ENCODE peak calls at places on chromosomes 13 and 19, in ten cellular contexts. O, U, S, J, K, G, R, N, W and C are unnamed samples.

GRCh38 chr13:68304287-68304893 is 1074.3 kb upstream of the PCDH9 start:
- DNase-seq in W (no peak), K (peak), O (no peak), N (peak), J (no peak), U (peak), G (peak), R (peak), S (no peak), C (peak)

GRCh38 chr13:101217086-101217485 is 199.2 kb downstream of the NALCN start:
- DNase-seq in U (no peak), G (no peak), R (no peak), S (no peak), W (no peak), N (no peak), K (no peak), J (no peak), O (no peak), C (no peak)

GRCh38 chr13:43830481-43830873 is 43.7 kb upstream of the ENOX1 start:
- DNase-seq in W (peak), K (no peak), O (no peak), G (peak), S (no peak), J (no peak), R (no peak), N (no peak), U (no peak), C (no peak)

GRCh38 chr19:1355974-1356865 is 27.5 kb upstream of the NDUFS7 start:
- DNase-seq in S (no peak), R (no peak), U (no peak), W (peak), J (no peak), G (peak), K (no peak), N (no peak), O (no peak), C (no peak)

GRCh38 chr19:2986951-2987491 is 9.7 kb downstream of the TLE6 start:
- DNase-seq in K (no peak), U (no peak), N (no peak), O (no peak), R (peak), W (no peak), G (no peak), J (peak), S (peak), C (no peak)

GRCh38 chr19:51179297-51179696 is 37.2 kb downstream of the SIGLEC7 start:
- DNase-seq in G (no peak), W (no peak), U (no peak), R (no peak), N (no peak), S (peak), J (no peak), K (no peak), O (no peak), C (no peak)

GRCh38 chr13:109691689-109692088 is 94.7 kb downstream of the IRS2 start:
- DNase-seq in O (no peak), U (no peak), W (no peak), K (no peak), J (no peak), R (no peak), G (no peak), N (no peak), S (no peak), C (no peak)

GRCh38 chr19:33301011-33301899 is 1.1 kb downstream of the CEBPA start:
- DNase-seq in N (no peak), W (no peak), S (no peak), J (peak), G (no peak), U (peak), O (peak), R (peak), K (no peak), C (no peak)

GRCh38 chr19:3243851-3244700 is 19.6 kb downstream of the CELF5 start:
- DNase-seq in G (peak), K (no peak), J (peak), S (peak), R (peak), N (peak), U (peak), O (peak), W (peak), C (peak)

GRCh38 chr13:73367886-73368285 is 309.1 kb downstream of the KLF5 start:
- DNase-seq in O (no peak), W (no peak), K (no peak), R (no peak), N (no peak), U (no peak), G (no peak), S (no peak), J (no peak), C (no peak)

GRCh38 chr13:98199480-98199879 is 22.4 kb upstream of the RNF113B start:
- DNase-seq in N (no peak), K (no peak), J (no peak), U (no peak), S (no peak), R (no peak), W (no peak), O (no peak), G (no peak), C (no peak)

GRCh38 chr19:10384580-10384979 is 4.2 kb upstream of the TYK2 start:
- DNase-seq in G (no peak), U (no peak), K (no peak), S (no peak), R (no peak), O (no peak), J (no peak), W (no peak), N (no peak), C (no peak)

GRCh38 chr19:53290758-53291549 is 23.4 kb upstream of the VN1R4 start:
- DNase-seq in O (no peak), R (no peak), K (no peak), S (no peak), J (no peak), G (no peak), U (no peak), W (no peak), N (no peak), C (no peak)

GRCh38 chr13:44084146-44084545 is 204.4 kb downstream of the LACC1 start:
- DNase-seq in G (no peak), U (no peak), R (no peak), O (no peak), W (no peak), J (no peak), K (no peak), N (no peak), S (no peak), C (no peak)

GRCh38 chr19:19491321-19492025 is 23.9 kb downstream of the TSSK6 start:
- DNase-seq in J (no peak), N (no peak), W (no peak), S (no peak), R (no peak), U (no peak), O (no peak), K (no peak), G (no peak), C (no peak)

GRCh38 chr19:55940306-55940705 is 7.3 kb upstream of the NLRP8 start:
- DNase-seq in U (no peak), O (no peak), N (no peak), R (no peak), G (no peak), S (no peak), W (no peak), J (no peak), K (no peak), C (no peak)

GRCh38 chr13:37657134-37657533 is 58.6 kb upstream of the POSTN start:
- DNase-seq in S (no peak), R (no peak), W (peak), K (no peak), G (peak), U (no peak), N (no peak), O (no peak), J (no peak), C (no peak)

GRCh38 chr19:32809754-32810153 is 59.8 kb downstream of the SLC7A9 start:
- DNase-seq in J (no peak), O (no peak), N (peak), W (peak), R (no peak), K (no peak), S (no peak), G (no peak), U (peak), C (no peak)

GRCh38 chr13:111198979-111199378 is 83.9 kb downstream of the ARHGEF7 start:
- DNase-seq in R (no peak), N (no peak), U (no peak), S (no peak), W (no peak), O (no peak), K (no peak), G (no peak), J (no peak), C (no peak)

GRCh38 chr13:77521595-77522367 is 13.7 kb upstream of the SCEL start:
- DNase-seq in W (peak), S (peak), R (no peak), G (peak), N (no peak), O (no peak), K (no peak), J (no peak), U (no peak), C (no peak)

GRCh38 chr13:79228972-79229371 is 177.1 kb downstream of the RBM26 start:
- DNase-seq in U (no peak), J (no peak), N (no peak), S (no peak), R (no peak), K (no peak), O (no peak), G (no peak), W (no peak), C (no peak)

GRCh38 chr13:110301606-110302131 is 5.3 kb downstream of the COL4A1 start:
- DNase-seq in O (no peak), W (no peak), R (no peak), J (no peak), N (no peak), U (no peak), K (no peak), G (peak), S (no peak), C (no peak)

GRCh38 chr13:44304433-44304725 is 69.2 kb upstream of the SERP2 start:
- DNase-seq in J (no peak), G (no peak), W (no peak), U (no peak), N (no peak), S (no peak), R (no peak), K (no peak), O (no peak), C (no peak)

GRCh38 chr19:19039901-19040300 is 6.5 kb downstream of the ARMC6 start:
- DNase-seq in G (no peak), K (no peak), N (no peak), O (no peak), J (no peak), W (no peak), S (no peak), U (no peak), R (no peak), C (peak)

GRCh38 chr13:52405369-52405766 is 604 bp downstream of the THSD1 start:
- DNase-seq in K (no peak), W (peak), N (no peak), R (no peak), U (no peak), S (no peak), J (no peak), G (no peak), O (no peak), C (no peak)

GRCh38 chr19:32129141-32129540 is 216.3 kb upstream of the ZNF507 start:
- DNase-seq in R (no peak), G (no peak), K (no peak), U (no peak), O (no peak), J (no peak), N (no peak), S (no peak), W (no peak), C (no peak)

GRCh38 chr13:65593298-65593874 is 1636.8 kb downstream of the PCDH9 start:
- DNase-seq in O (no peak), K (no peak), J (no peak), R (no peak), U (no peak), W (no peak), S (no peak), G (no peak), N (no peak), C (no peak)

GRCh38 chr13:45623516-45624090 is 8.1 kb upstream of the ERICH6B start:
- DNase-seq in O (no peak), S (no peak), G (peak), N (no peak), R (peak), J (no peak), K (no peak), W (peak), U (peak), C (peak)

GRCh38 chr19:4732680-4733114 is 9.1 kb upstream of the DPP9 start:
- DNase-seq in O (no peak), W (peak), G (peak), S (peak), U (peak), N (peak), K (peak), J (peak), R (peak), C (peak)

GRCh38 chr19:3082331-3082730 is 11.8 kb upstream of the GNA11 start:
- DNase-seq in G (no peak), W (no peak), R (no peak), U (no peak), J (no peak), K (no peak), N (no peak), O (no peak), S (no peak), C (no peak)

GRCh38 chr13:78054152-78054551 is 135.5 kb upstream of the EDNRB start:
- DNase-seq in O (no peak), W (peak), J (no peak), G (no peak), S (no peak), U (no peak), R (no peak), K (no peak), N (no peak), C (no peak)

GRCh38 chr19:55441319-55441691 is 1.8 kb downstream of the SHISA7 start:
- DNase-seq in R (no peak), U (no peak), S (peak), K (no peak), J (no peak), N (no peak), G (no peak), O (no peak), W (no peak), C (no peak)

GRCh38 chr19:38216785-38217746 is 7.0 kb downstream of the DPF1 start:
- DNase-seq in W (no peak), S (no peak), R (no peak), K (no peak), O (no peak), J (peak), U (no peak), G (no peak), N (no peak), C (no peak)

GRCh38 chr19:31272707-31273106 is 76.5 kb downstream of the TSHZ3 start:
- DNase-seq in N (no peak), G (no peak), J (no peak), O (no peak), U (no peak), W (no peak), R (no peak), K (no peak), S (no peak), C (no peak)

GRCh38 chr13:53343345-53343744 is 314.7 kb downstream of the OLFM4 start:
- DNase-seq in R (no peak), K (no peak), S (peak), N (no peak), O (no peak), W (no peak), U (no peak), J (no peak), G (no peak), C (no peak)

GRCh38 chr13:79384022-79384610 is 21.9 kb downstream of the RBM26 start:
- DNase-seq in G (no peak), K (no peak), S (no peak), O (no peak), N (no peak), R (no peak), U (no peak), J (no peak), W (no peak), C (no peak)

GRCh38 chr13:106047859-106048258 is 487.6 kb downstream of the EFNB2 start:
- DNase-seq in R (no peak), G (no peak), O (no peak), S (no peak), W (no peak), J (no peak), N (no peak), K (no peak), U (no peak), C (no peak)

GRCh38 chr19:23851966-23852365 is 62.7 kb upstream of the ZNF726 start:
- DNase-seq in R (no peak), G (no peak), J (no peak), N (no peak), W (no peak), U (no peak), K (no peak), O (no peak), S (no peak), C (no peak)

DNA sequence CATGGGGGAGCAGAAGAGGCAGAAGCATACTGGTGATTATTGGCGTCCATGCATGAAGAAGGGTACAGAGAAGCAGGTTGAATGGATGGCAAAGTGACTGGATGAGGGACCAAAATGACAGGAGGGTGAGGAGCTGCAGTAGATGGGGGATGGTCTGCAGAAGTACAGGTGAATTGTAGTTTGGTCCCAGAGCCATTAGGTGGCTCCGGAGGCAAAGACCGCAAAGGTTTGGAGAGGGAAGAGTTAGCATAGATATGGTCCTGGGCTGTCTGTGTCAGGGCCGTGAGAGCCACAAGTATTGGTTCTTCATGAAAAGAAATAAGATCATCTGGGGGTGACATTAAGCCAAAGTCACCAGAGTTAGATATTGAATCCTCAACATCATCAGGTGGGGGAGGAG is 59.0 kb upstream of the ZNF726 start:
- DNase-seq in K (no peak), U (no peak), W (no peak), S (no peak), O (no peak), N (no peak), J (no peak), R (no peak), G (no peak), C (peak)
- TF ChIP-seq CTCF in K (no peak), U (no peak), W (no peak), S (peak), O (no peak), N (no peak), J (no peak), R (no peak), G (no peak), C (peak)

DNA sequence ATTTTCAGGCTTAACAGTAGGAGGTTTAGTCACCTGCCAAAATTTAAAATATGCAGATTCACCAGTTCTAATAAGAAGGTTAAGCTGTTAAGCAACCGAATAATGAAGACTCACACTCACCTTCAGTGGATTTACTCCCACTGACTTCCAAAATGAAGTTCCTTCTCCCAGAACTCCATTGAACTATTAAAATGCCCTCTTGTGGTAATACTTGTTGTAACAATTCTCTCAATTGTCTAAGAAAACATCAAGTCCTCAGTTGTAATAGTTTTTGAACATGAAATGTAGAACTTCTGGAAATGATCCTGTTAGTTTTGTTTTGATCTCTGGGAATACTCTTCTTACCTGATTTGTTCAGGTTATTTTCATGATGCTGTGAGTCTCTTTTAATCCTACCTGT is 522.0 kb upstream of the ATXN8OS start:
- DNase-seq in U (no peak), R (no peak), G (no peak), O (no peak), W (no peak), J (no peak), S (no peak), K (no peak), N (no peak), C (no peak)
- TF ChIP-seq CTCF in U (no peak), R (no peak), G (no peak), O (no peak), W (no peak), J (no peak), S (peak), K (no peak), N (no peak), C (peak)

DNA sequence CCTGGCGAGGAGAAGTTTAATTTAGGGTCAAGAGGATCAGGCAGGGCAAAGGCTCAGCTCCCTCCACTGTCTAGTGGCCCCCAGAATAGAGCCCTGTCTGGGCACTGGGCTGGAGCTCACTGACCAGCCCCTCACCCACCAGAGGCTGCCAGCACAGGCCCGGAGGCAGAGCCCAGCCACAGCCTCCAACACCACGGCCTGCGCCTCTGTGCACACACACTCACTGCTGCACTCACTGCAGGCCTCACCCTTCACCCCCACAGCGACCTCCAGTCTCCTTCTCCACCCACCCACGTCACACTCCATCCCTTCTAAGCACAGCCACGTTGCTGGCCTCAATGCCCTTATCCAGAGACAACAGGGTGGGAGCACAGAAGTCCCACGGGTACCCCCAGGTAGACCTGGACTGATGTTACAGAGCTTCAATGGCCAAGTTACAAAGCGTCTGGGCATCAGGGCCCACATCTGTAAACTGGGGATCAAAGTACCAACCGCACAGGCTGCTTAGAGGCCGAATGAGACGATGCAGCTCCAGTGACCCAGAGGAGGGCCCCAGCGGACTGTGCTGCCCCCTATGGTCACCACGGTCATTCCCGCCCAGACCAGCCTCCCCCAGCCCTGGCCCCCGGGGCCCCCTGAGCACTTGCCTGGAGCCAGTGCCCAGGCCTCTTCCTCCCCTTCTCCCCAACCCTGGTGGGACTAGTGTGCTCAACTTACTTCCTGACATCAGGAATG is 4.5 kb upstream of the PRKD2 start:
- DNase-seq in J (peak), W (no peak), N (no peak), O (no peak), R (no peak), G (no peak), S (peak), K (no peak), U (no peak), C (no peak)
- TF ChIP-seq CTCF in J (peak), W (no peak), N (no peak), O (no peak), R (no peak), G (no peak), S (peak), K (no peak), U (peak), C (peak)

GRCh38 chr19:43759515-43759914 is 4.8 kb upstream of the SMG9 start:
- DNase-seq in U (no peak), R (no peak), J (no peak), G (no peak), K (no peak), O (no peak), S (no peak), N (no peak), W (peak), C (peak)
- TF ChIP-seq CTCF in U (no peak), R (peak), J (no peak), G (peak), K (no peak), O (no peak), S (peak), N (no peak), W (peak), C (peak)